ENCODE peak calls at places on chromosomes 4 and X, in eight cellular contexts. A, C, I, B, V, H, Z and J are unnamed samples. For H3K27me3, the result is how much of the 10 kb centered on the place peaks cover.

GRCh38 chr4:4667643-4668081 is 125.8 kb upstream of the STX18 start:
- DNase-seq in I (no peak), A (no peak), B (no peak), V (no peak), Z (no peak), H (no peak), C (no peak), J (no peak)

GRCh38 chr4:101205878-101206277 is 141.4 kb downstream of the PPP3CA start:
- DNase-seq in C (no peak), A (no peak), V (no peak), H (peak), B (no peak), I (no peak), Z (no peak), J (no peak)

GRCh38 chr4:152171556-152171955 is 364.3 kb downstream of the FBXW7 start:
- DNase-seq in C (no peak), V (no peak), Z (no peak), B (no peak), H (no peak), I (no peak), A (no peak), J (no peak)

GRCh38 chr4:45629717-45630116 is 494.1 kb downstream of the GABRG1 start:
- DNase-seq in H (no peak), C (no peak), B (no peak), A (no peak), V (no peak), Z (no peak), I (no peak), J (no peak)

GRCh38 chr4:158020175-158020574 is 152.7 kb downstream of the GASK1B start:
- DNase-seq in Z (no peak), V (no peak), B (no peak), C (no peak), A (no peak), I (no peak), H (no peak), J (peak)

GRCh38 chr4:114998316-114998715 is 115.1 kb downstream of the NDST4 start:
- DNase-seq in H (no peak), I (no peak), Z (no peak), A (no peak), V (no peak), B (no peak), C (no peak), J (no peak)

GRCh38 chr4:48255959-48256342 is 13.7 kb downstream of the TEC start:
- DNase-seq in B (no peak), V (no peak), Z (no peak), C (no peak), A (no peak), H (no peak), I (no peak), J (no peak)

GRCh38 chrX:52424658-52425057 is 55.8 kb downstream of the XAGE2 start:
- DNase-seq in A (no peak), H (no peak), I (no peak), V (no peak), C (no peak), Z (no peak), B (no peak), J (no peak)

GRCh38 chr4:177802665-177803064 is 360.4 kb upstream of the AGA start:
- DNase-seq in C (no peak), Z (no peak), B (no peak), V (no peak), A (no peak), I (no peak), H (no peak), J (no peak)

GRCh38 chr4:111854494-111855087 is 290.7 kb upstream of the FAM241A start:
- DNase-seq in Z (no peak), V (no peak), I (no peak), A (peak), H (no peak), B (no peak), C (no peak), J (peak)

GRCh38 chr4:81486502-81486901 is 14.8 kb upstream of the RASGEF1B start:
- DNase-seq in A (no peak), B (no peak), Z (no peak), C (no peak), V (no peak), H (no peak), I (no peak), J (no peak)

GRCh38 chr4:5034206-5034605 is 14.9 kb upstream of the CYTL1 start:
- DNase-seq in I (no peak), B (no peak), C (no peak), V (no peak), Z (no peak), H (no peak), A (no peak), J (no peak)

GRCh38 chr4:113026556-113026955 is 22.9 kb upstream of the ANK2 start:
- DNase-seq in C (no peak), H (no peak), I (no peak), V (no peak), Z (no peak), B (no peak), A (no peak), J (no peak)

GRCh38 chr4:78222575-78223186 is 165.6 kb downstream of the FRAS1 start:
- DNase-seq in A (no peak), V (no peak), I (no peak), H (no peak), Z (no peak), B (no peak), C (no peak), J (no peak)

GRCh38 chr4:17111959-17112659 is 213.7 kb upstream of the LDB2 start:
- DNase-seq in V (no peak), H (no peak), Z (no peak), I (no peak), C (no peak), A (peak), B (no peak), J (peak)

GRCh38 chr4:124337874-124338273 is 374.7 kb downstream of the ANKRD50 start:
- DNase-seq in I (peak), V (no peak), A (no peak), Z (peak), B (peak), C (peak), H (no peak), J (peak)

GRCh38 chrX:72347366-72347765 is 41.7 kb upstream of the CITED1 start:
- DNase-seq in C (peak), B (no peak), Z (no peak), A (no peak), V (no peak), I (peak), H (no peak), J (peak)

DNA sequence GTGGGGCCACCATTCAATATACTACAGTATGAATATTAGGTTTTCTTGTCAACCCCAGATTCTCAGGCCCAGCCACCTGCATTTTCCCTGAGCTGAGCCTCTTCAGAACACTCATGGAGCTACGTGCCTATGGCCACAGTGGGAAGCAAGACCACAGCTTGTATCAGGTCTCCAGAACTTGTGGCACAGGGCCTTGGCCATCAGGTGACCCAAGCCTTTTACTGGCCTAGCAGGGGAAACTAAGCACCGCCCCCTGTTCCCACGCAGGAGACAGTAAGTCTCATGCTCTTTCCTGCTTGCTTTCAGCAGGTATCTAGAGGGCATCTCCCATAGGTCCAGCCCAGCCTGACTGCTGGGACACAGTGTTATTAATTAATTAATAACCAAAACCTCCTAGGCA is 138.4 kb upstream of the MAMLD1 start:
- DNase-seq in V (no peak), A (no peak), H (no peak), B (no peak), I (no peak), Z (no peak), C (no peak), J (no peak)
- H3K27me3 ChIP-seq in V (under half), A (under half), H (under half), B (under half), I (under half), Z (under half), C (under half), J (under half)

GRCh38 chrX:54238588-54238987 is 55.5 kb upstream of the FAM120C start:
- DNase-seq in V (no peak), Z (no peak), I (no peak), H (no peak), A (no peak), B (no peak), C (no peak), J (no peak)
- H3K27me3 ChIP-seq in V (under half), Z (under half), I (under half), H (under half), A (under half), B (under half), C (under half), J (under half)

GRCh38 chr4:109969909-109970308 is 57.2 kb downstream of the EGF start:
- DNase-seq in I (no peak), Z (no peak), V (no peak), A (no peak), C (no peak), B (no peak), H (no peak), J (no peak)
- H3K27me3 ChIP-seq in I (under half), Z (under half), V (under half), A (under half), C (under half), B (under half), H (under half), J (under half)

GRCh38 chr4:105550641-105551040 is 1.8 kb upstream of the ARHGEF38 start:
- DNase-seq in B (no peak), V (no peak), I (no peak), A (no peak), Z (no peak), H (no peak), C (no peak), J (no peak)

GRCh38 chr4:105556175-105556574 is 3.8 kb downstream of the ARHGEF38 start:
- DNase-seq in C (no peak), A (no peak), I (no peak), B (no peak), H (no peak), Z (no peak), V (no peak), J (no peak)

GRCh38 chr4:105558277-105558676 is 5.9 kb downstream of the ARHGEF38 start:
- DNase-seq in Z (no peak), B (no peak), A (peak), H (no peak), V (no peak), I (no peak), C (no peak), J (no peak)

GRCh38 chr4:105551968-105552746 is at the start of gene ARHGEF38:
- DNase-seq in H (no peak), A (no peak), Z (no peak), I (no peak), B (no peak), V (no peak), C (no peak), J (no peak)

GRCh38 chr4:105555409-105555808 is 3.0 kb downstream of the ARHGEF38 start:
- DNase-seq in C (no peak), H (no peak), A (no peak), I (no peak), Z (no peak), B (no peak), V (no peak), J (no peak)
- H3K27me3 ChIP-seq in C (under half), H (under half), A (under half), I (under half), Z (under half), B (under half), V (under half), J (under half)

DNA sequence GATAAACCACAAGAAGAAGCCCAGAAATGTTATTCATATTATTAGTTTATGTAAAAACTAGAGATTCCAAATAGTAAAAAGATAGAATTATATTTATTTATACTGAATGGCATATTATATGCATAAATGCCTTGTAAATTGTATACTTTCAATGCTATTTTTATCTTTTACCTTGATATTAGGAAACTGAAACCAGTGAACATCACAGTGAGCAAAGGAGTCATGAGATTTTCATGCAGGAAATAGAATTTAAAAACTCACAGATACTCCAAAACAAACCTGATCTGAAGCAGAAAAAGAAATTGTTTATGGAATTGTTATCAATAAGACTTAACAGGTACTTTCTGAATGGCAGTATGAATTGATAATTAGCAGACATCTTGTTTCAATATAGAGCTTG is 207.3 kb upstream of the CENPE start:
- DNase-seq in B (no peak), A (no peak), H (no peak), V (no peak), Z (no peak), I (no peak), C (no peak), J (no peak)
- H3K27me3 ChIP-seq in B (under half), A (under half), H (under half), V (under half), Z (under half), I (under half), C (under half), J (under half)